ENCODE peak calls at places on chromosomes 12 and 14, in nine cellular contexts. U is body of pancreas, V is transverse colon, W is HCT116, M is Panc1, Z is vagina, D is neural progenitor cell, H is Peyer's patch, L is fibroblast of lung. A is an unnamed sample.

GRCh38 chr12:49985981-49986380 is 13.2 kb downstream of the AQP6 start:
- DNase-seq in Z (no peak), L (peak; percentile 21), U (no peak), W (no peak), H (no peak), M (no peak), D (no peak), V (no peak), A (no peak)

GRCh38 chr14:104544362-104544761 is 35.2 kb upstream of the C14orf180 start:
- DNase-seq in H (no peak), D (no peak), W (no peak), U (no peak), V (no peak), M (no peak), Z (no peak), L (no peak), A (no peak)

GRCh38 chr14:64465856-64466554 is 706 bp downstream of the AKAP5 start:
- DNase-seq in Z (no peak), M (no peak), H (no peak), W (no peak), U (peak; percentile 30), V (no peak), L (peak; percentile 73), D (peak; percentile 81), A (peak; percentile 8)

GRCh38 chr12:53050426-53051057 is 677 bp downstream of the TNS2 start:
- DNase-seq in U (no peak), M (no peak), L (no peak), H (no peak), Z (no peak), V (peak; percentile 7), D (no peak), W (no peak), A (no peak)

GRCh38 chr14:88063807-88064206 is 58.9 kb downstream of the GPR65 start:
- DNase-seq in V (no peak), L (no peak), W (no peak), M (no peak), U (no peak), Z (no peak), H (no peak), D (no peak), A (no peak)

GRCh38 chr14:95816539-95816938 is 60.1 kb upstream of the TUNAR start:
- DNase-seq in V (no peak), U (no peak), D (no peak), Z (peak; percentile 46), L (no peak), W (no peak), M (no peak), H (no peak), A (no peak)

GRCh38 chr12:78674311-78675085 is 190.1 kb upstream of the SYT1 start:
- DNase-seq in V (no peak), Z (no peak), H (no peak), D (no peak), M (no peak), U (no peak), W (no peak), L (peak; percentile 44), A (no peak)

GRCh38 chr12:62711626-62712305 is 223.2 kb downstream of the PPM1H start:
- DNase-seq in U (no peak), Z (no peak), W (no peak), D (peak; percentile 74), V (no peak), L (peak; percentile 84), H (no peak), M (no peak), A (no peak)

GRCh38 chr12:108495054-108495453 is 20.0 kb upstream of the FICD start:
- DNase-seq in Z (no peak), L (no peak), V (no peak), U (no peak), M (no peak), H (no peak), D (peak; percentile 66), W (peak; percentile 51), A (no peak)

GRCh38 chr14:91482278-91483023 is 27.7 kb downstream of the PPP4R3A start:
- DNase-seq in U (no peak), L (peak; percentile 40), V (no peak), M (no peak), D (no peak), H (no peak), W (no peak), Z (no peak), A (peak; percentile 39)

GRCh38 chr14:81673930-81674329 is 140.3 kb upstream of the SEL1L start:
- DNase-seq in Z (no peak), W (no peak), D (no peak), V (no peak), L (no peak), M (no peak), H (no peak), U (no peak), A (no peak)

DNA sequence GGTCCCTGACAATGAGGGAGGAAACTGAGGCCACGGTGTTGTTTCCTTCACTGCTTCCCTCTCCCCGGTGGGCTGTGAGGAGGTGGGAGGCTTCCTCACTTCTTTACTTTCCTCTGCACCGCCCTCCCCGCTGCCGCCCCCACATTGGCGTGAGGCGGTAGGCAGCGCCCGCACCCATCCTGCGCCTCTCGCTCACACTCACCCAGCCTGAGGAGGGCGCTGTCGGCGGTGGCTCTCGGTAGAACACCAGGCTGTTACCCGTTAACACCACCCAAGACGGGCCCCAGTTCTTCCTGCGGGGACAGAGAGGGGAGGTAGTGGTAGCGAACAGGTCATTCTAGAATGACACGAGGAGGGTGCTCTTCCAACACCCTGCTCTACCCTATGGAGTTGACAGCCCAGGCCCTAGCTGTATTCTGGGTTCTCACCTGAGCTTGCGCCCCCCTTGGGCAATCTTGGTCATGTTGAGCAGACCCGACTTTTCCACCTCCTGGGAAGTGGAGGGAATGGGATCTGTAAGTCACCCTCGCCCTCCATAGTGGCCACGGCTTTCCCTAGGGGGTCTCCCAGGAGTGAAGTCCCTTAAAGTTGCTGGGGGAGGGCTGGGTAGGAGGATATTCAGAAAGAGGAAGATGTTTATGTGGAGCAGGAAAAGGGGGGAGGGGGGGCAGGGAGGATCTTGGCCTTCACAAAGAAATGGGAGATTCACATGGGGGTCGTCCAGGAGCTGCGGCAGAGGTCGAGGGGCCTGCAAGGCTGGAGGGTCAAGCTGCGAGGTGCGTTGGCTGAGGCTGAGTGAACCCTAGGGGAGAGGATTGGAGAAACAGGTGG is 3.3 kb downstream of the ARHGAP9 start:
- DNase-seq in H (peak; percentile 69), L (no peak), W (no peak), M (no peak), U (peak; percentile 31), D (no peak), V (peak; percentile 50), Z (no peak), A (no peak)
- H3K27me3 ChIP-seq in H (peaks cover 11% of the 10 kb centered on the region), L (peaks cover 63% of the 10 kb centered on the region), W (peaks cover 24% of the 10 kb centered on the region), M (peaks cover 2% of the 10 kb centered on the region), U (peaks cover 17% of the 10 kb centered on the region), D (peaks cover 100% of the 10 kb centered on the region), V (peaks cover 86% of the 10 kb centered on the region), Z (peaks cover 12% of the 10 kb centered on the region), A (peaks cover 44% of the 10 kb centered on the region)

GRCh38 chr12:124480469-124481256 is 86.7 kb downstream of the NCOR2 start:
- DNase-seq in U (peak; percentile 68), D (no peak), V (peak; percentile 70), L (peak; percentile 74), M (no peak), Z (no peak), H (peak; percentile 61), W (no peak), A (no peak)

GRCh38 chr12:124481772-124482566 is 85.4 kb downstream of the NCOR2 start:
- DNase-seq in M (no peak), H (peak; percentile 67), Z (no peak), U (no peak), D (no peak), W (no peak), L (no peak), V (peak; percentile 49), A (no peak)

GRCh38 chr12:124482567-124482893 is 84.9 kb downstream of the NCOR2 start:
- DNase-seq in H (no peak), M (no peak), V (no peak), L (no peak), D (no peak), U (no peak), Z (no peak), W (no peak), A (no peak)

GRCh38 chr12:124479680-124480468 is 87.5 kb downstream of the NCOR2 start:
- DNase-seq in M (no peak), U (no peak), D (peak; percentile 37), W (no peak), L (no peak), V (no peak), Z (no peak), H (no peak), A (no peak)

GRCh38 chr12:124481257-124481750 is 86.1 kb downstream of the NCOR2 start:
- DNase-seq in M (no peak), D (no peak), H (no peak), V (no peak), Z (no peak), W (no peak), L (no peak), U (no peak), A (no peak)
- TF ChIP-seq CTCF in M (no peak), D (no peak), H (no peak), V (no peak), Z (no peak), W (no peak), L (no peak), U (no peak), A (no peak)

GRCh38 chr14:67607646-67608045 is 7.6 kb upstream of the PIGH start:
- DNase-seq in U (no peak), M (no peak), L (no peak), W (no peak), H (no peak), V (no peak), Z (no peak), D (no peak), A (no peak)

GRCh38 chr14:67610491-67610890 is 9.2 kb upstream of the ARG2 start:
- DNase-seq in Z (no peak), U (no peak), V (no peak), D (no peak), W (no peak), M (no peak), L (no peak), H (no peak), A (no peak)

DNA sequence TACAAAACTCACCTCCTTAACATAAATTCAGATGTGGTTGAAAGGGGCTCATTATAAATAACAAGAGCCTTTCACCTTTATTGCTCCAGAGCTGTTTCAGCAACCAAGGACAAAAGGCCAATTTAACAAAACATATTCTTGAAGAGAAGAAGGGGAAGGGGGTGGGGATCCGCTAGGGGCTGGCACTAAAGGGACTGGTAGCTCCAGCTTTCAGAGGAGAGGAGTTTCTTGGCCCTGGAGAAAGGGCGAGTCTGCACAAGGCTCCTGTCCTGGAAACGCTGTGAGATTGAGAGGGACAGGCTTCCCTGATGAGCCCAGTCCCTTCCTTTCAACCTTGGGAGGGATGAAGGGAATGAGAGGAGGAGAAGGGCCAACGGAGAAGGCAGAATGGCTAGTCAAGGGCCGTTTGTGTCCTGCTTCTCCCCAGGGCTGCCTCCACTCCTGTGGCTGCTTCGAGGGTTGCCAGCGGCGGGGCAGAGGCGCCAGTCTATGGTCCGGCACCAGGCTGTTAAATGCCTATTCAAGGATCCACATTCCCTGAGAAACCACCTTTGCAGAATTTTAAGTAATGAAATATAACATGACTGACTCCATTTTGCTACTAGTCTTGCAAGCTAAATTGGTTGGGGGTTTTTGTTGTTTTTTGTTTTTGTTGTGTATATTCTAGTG is 9.7 kb upstream of the PIGH start:
- DNase-seq in Z (no peak), W (no peak), V (no peak), L (no peak), D (no peak), U (no peak), H (no peak), M (no peak), A (no peak)
- H3K27me3 ChIP-seq in Z (no peaks in the 10 kb centered on the region), W (peaks cover 13% of the 10 kb centered on the region), V (no peaks in the 10 kb centered on the region), L (peaks cover 14% of the 10 kb centered on the region), D (peaks cover 67% of the 10 kb centered on the region), U (no peaks in the 10 kb centered on the region), H (no peaks in the 10 kb centered on the region), M (no peaks in the 10 kb centered on the region), A (peaks cover 19% of the 10 kb centered on the region)

GRCh38 chr12:5971194-5971850 is 26.3 kb upstream of the ANO2 start:
- DNase-seq in V (no peak), D (no peak), L (no peak), Z (peak; percentile 93), W (no peak), M (no peak), U (no peak), H (no peak), A (no peak)
- TF ChIP-seq CTCF in V (no peak), D (no peak), L (no peak), Z (no peak), W (no peak), M (no peak), U (no peak), H (no peak), A (no peak)

A was measured in AG04450.